ENCODE peak calls at places on chromosomes 1 and 21, in five cellular contexts. Y is pancreas; R is effector CD4-positive, alpha-beta T cell; N is RCC 7860; Q is COR-L47. G is an unnamed sample.

GRCh38 chr21:28518620-28519019 is 474.1 kb downstream of the LTN1 start:
- DNase-seq in Y (no peak), R (no peak), N (no peak), Q (no peak), G (no peak)

GRCh38 chr1:218646288-218646687 is 301.2 kb downstream of the TGFB2 start:
- DNase-seq in Y (no peak), R (no peak), N (no peak), Q (no peak), G (no peak)

GRCh38 chr1:42721926-42722325 is 18.1 kb downstream of the CLDN19 start:
- DNase-seq in Y (no peak), R (no peak), N (no peak), Q (no peak), G (no peak)

GRCh38 chr1:186473047-186473446 is 12.1 kb upstream of the PDC start:
- DNase-seq in Y (no peak), R (no peak), N (no peak), Q (no peak), G (no peak)

GRCh38 chr1:233543338-233544255 is 70.3 kb upstream of the KCNK1 start:
- DNase-seq in Y (peak), R (no peak), N (peak), Q (no peak), G (peak)

GRCh38 chr1:61746768-61747167 is 4.5 kb downstream of the PATJ start:
- DNase-seq in Y (no peak), R (no peak), N (peak), Q (no peak), G (no peak)

GRCh38 chr1:33099290-33100118 is 18.6 kb downstream of the AZIN2 start:
- DNase-seq in Y (no peak), R (peak), N (peak), Q (no peak), G (peak)

GRCh38 chr1:183953031-183953430 is 84.5 kb downstream of the COLGALT2 start:
- DNase-seq in Y (no peak), R (no peak), N (no peak), Q (no peak), G (no peak)

GRCh38 chr1:7490576-7490975 is 280.5 kb upstream of the VAMP3 start:
- DNase-seq in Y (no peak), R (no peak), N (no peak), Q (no peak), G (no peak)

GRCh38 chr1:218600968-218601367 is 255.8 kb downstream of the TGFB2 start:
- DNase-seq in Y (no peak), R (no peak), N (no peak), Q (no peak), G (no peak)